ENCODE peak calls at places on chromosomes 12 and 14, in nine cellular contexts. A is fibroblast of gingiva; W is Caco-2; O is ACHN; X is stimulated activated naive CD8-positive, alpha-beta T cell treated with anti-CD3 and anti-CD28 coated beads, Interleukin-15, Interleukin-2, amounts not matched to agents 100 U/mL and 50 U/mL, for 24 hours; E is HTR-8/SVneo; H is adrenal gland; P is effector CD4-positive, alpha-beta T cell; D is stimulated activated CD8-positive, alpha-beta memory T cell treated with anti-CD3 and anti-CD28 coated beads, Interleukin-7, amount 100 ng/mL, for 1 hour. V is an unnamed sample.

GRCh38 chr12:49503674-49504180 is 35.1 kb upstream of the KCNH3 start:
- DNase-seq in A (no peak), W (no peak), O (peak), X (no peak), E (peak), H (no peak), P (no peak), D (no peak), V (no peak)

GRCh38 chr12:60072911-60073310 is 477.1 kb downstream of the SLC16A7 start:
- DNase-seq in A (peak), W (no peak), O (no peak), X (no peak), E (no peak), H (no peak), P (no peak), D (no peak), V (no peak)

GRCh38 chr14:20614038-20614840 is 23.1 kb upstream of the RNASE12 start:
- DNase-seq in A (no peak), W (peak), O (peak), X (peak), E (no peak), H (no peak), P (no peak), D (no peak), V (peak)

GRCh38 chr14:102986810-102987579 is 64.5 kb downstream of the AMN start:
- DNase-seq in A (peak), W (no peak), O (no peak), X (no peak), E (no peak), H (no peak), P (no peak), D (no peak), V (no peak)

GRCh38 chr12:57069522-57069921 is 9.1 kb downstream of the NEMP1 start:
- DNase-seq in A (peak), W (peak), O (peak), X (peak), E (no peak), H (peak), P (peak), D (no peak), V (peak)

GRCh38 chr14:53278602-53279506 is 125.7 kb upstream of the DDHD1 start:
- DNase-seq in A (peak), W (no peak), O (no peak), X (no peak), E (no peak), H (no peak), P (no peak), D (no peak), V (no peak)

GRCh38 chr14:100692859-100693558 is 33.7 kb upstream of the DLK1 start:
- DNase-seq in A (peak), W (no peak), O (peak), X (no peak), E (peak), H (peak), P (no peak), D (no peak), V (no peak)

GRCh38 chr14:89701079-89702043 is 253.2 kb downstream of the EFCAB11 start:
- DNase-seq in A (peak), W (peak), O (peak), X (peak), E (peak), H (peak), P (peak), D (peak), V (peak)

GRCh38 chr14:94129758-94130414 is 482 bp upstream of the IFI27L2 start:
- DNase-seq in A (peak), W (no peak), O (peak), X (peak), E (peak), H (peak), P (peak), D (no peak), V (peak)

GRCh38 chr12:74552201-74552600 is 14.6 kb downstream of the ATXN7L3B start:
- DNase-seq in A (no peak), W (peak), O (no peak), X (no peak), E (no peak), H (no peak), P (no peak), D (no peak), V (no peak)

GRCh38 chr12:48966177-48966890 is 5.2 kb downstream of the WNT10B start:
- DNase-seq in A (no peak), W (no peak), O (no peak), X (no peak), E (no peak), H (no peak), P (no peak), D (no peak), V (no peak)

GRCh38 chr14:90256354-90257131 is at the start of gene PSMC1:
- DNase-seq in A (peak), W (peak), O (peak), X (peak), E (peak), H (peak), P (peak), D (peak), V (peak)

GRCh38 chr14:74702293-74702692 is 10.6 kb downstream of the AREL1 start:
- DNase-seq in A (no peak), W (no peak), O (no peak), X (no peak), E (no peak), H (no peak), P (no peak), D (no peak), V (no peak)

GRCh38 chr12:54262403-54262925 is 17.5 kb downstream of the CBX5 start:
- DNase-seq in A (peak), W (peak), O (peak), X (no peak), E (peak), H (peak), P (no peak), D (no peak), V (no peak)

GRCh38 chr12:109830267-109830666 is 2.9 kb downstream of the TRPV4 start:
- DNase-seq in A (no peak), W (no peak), O (peak), X (no peak), E (no peak), H (no peak), P (no peak), D (no peak), V (no peak)

GRCh38 chr12:18578191-18578590 is 159.6 kb downstream of the PLCZ1 start:
- DNase-seq in A (peak), W (no peak), O (no peak), X (no peak), E (no peak), H (no peak), P (no peak), D (no peak), V (no peak)

GRCh38 chr12:22658214-22658613 is 33.2 kb downstream of the ETNK1 start:
- DNase-seq in A (no peak), W (no peak), O (peak), X (peak), E (peak), H (no peak), P (no peak), D (no peak), V (peak)